ENCODE peak calls at places on chromosomes 7 and 10, in seven cellular contexts. One of them, this sample, is unnamed.
A peak's percentile ranks its signal among the peaks of the same experiment; 100 is the strongest.

GRCh38 chr10:104330168-104331117 is 7.8 kb downstream of the ITPRIP start:
- DNase-seq in neural crest cell: no peak
- DNase-seq in NCI-H345: no peak
- DNase-seq in T-helper 9 cell: no peak
- DNase-seq in mesothelial cell of epicardium: no peak
- DNase-seq in type B pancreatic cell: no peak
- DNase-seq in stimulated activated CD4-positive, alpha-beta T cell treated with anti-CD3 and anti-CD28 coated beads, Interleukin-12 subunit alpha, Interleukin-12 subunit beta, amount 100 ng/mL, for 4 hours: no peak
- DNase-seq in this sample: no peak

GRCh38 chr10:11403116-11403515 is 208.3 kb downstream of the USP6NL start:
- DNase-seq in mesothelial cell of epicardium: no peak
- DNase-seq in neural crest cell: no peak
- DNase-seq in type B pancreatic cell: no peak
- DNase-seq in stimulated activated CD4-positive, alpha-beta T cell treated with anti-CD3 and anti-CD28 coated beads, Interleukin-12 subunit alpha, Interleukin-12 subunit beta, amount 100 ng/mL, for 4 hours: no peak
- DNase-seq in T-helper 9 cell: peak; percentile 46
- DNase-seq in NCI-H345: no peak
- DNase-seq in this sample: no peak

GRCh38 chr10:111756541-111757061 is 427.0 kb downstream of the GPAM start:
- DNase-seq in T-helper 9 cell: no peak
- DNase-seq in neural crest cell: peak; percentile 47
- DNase-seq in mesothelial cell of epicardium: peak; percentile 39
- DNase-seq in NCI-H345: peak; percentile 8
- DNase-seq in stimulated activated CD4-positive, alpha-beta T cell treated with anti-CD3 and anti-CD28 coated beads, Interleukin-12 subunit alpha, Interleukin-12 subunit beta, amount 100 ng/mL, for 4 hours: no peak
- DNase-seq in type B pancreatic cell: no peak
- DNase-seq in this sample: no peak

GRCh38 chr10:72784551-72785421 is 92.8 kb downstream of the MCU start:
- DNase-seq in neural crest cell: peak; percentile 36
- DNase-seq in mesothelial cell of epicardium: peak; percentile 71
- DNase-seq in T-helper 9 cell: no peak
- DNase-seq in NCI-H345: no peak
- DNase-seq in type B pancreatic cell: no peak
- DNase-seq in stimulated activated CD4-positive, alpha-beta T cell treated with anti-CD3 and anti-CD28 coated beads, Interleukin-12 subunit alpha, Interleukin-12 subunit beta, amount 100 ng/mL, for 4 hours: no peak
- DNase-seq in this sample: no peak

GRCh38 chr10:19592276-19592675 is 224.0 kb upstream of the PLXDC2 start:
- DNase-seq in NCI-H345: no peak
- DNase-seq in neural crest cell: no peak
- DNase-seq in mesothelial cell of epicardium: no peak
- DNase-seq in T-helper 9 cell: no peak
- DNase-seq in type B pancreatic cell: no peak
- DNase-seq in stimulated activated CD4-positive, alpha-beta T cell treated with anti-CD3 and anti-CD28 coated beads, Interleukin-12 subunit alpha, Interleukin-12 subunit beta, amount 100 ng/mL, for 4 hours: no peak
- DNase-seq in this sample: no peak

GRCh38 chr7:135211179-135211945 is at the start of gene WDR91:
- DNase-seq in neural crest cell: peak; percentile 88
- DNase-seq in type B pancreatic cell: peak; percentile 95
- DNase-seq in stimulated activated CD4-positive, alpha-beta T cell treated with anti-CD3 and anti-CD28 coated beads, Interleukin-12 subunit alpha, Interleukin-12 subunit beta, amount 100 ng/mL, for 4 hours: peak; percentile 99
- DNase-seq in mesothelial cell of epicardium: peak; percentile 91
- DNase-seq in T-helper 9 cell: peak; percentile 98
- DNase-seq in NCI-H345: peak; percentile 91
- DNase-seq in this sample: peak; percentile 94

GRCh38 chr10:5776150-5776880 is 36.9 kb downstream of the GDI2 start:
- DNase-seq in T-helper 9 cell: no peak
- DNase-seq in NCI-H345: no peak
- DNase-seq in mesothelial cell of epicardium: no peak
- DNase-seq in stimulated activated CD4-positive, alpha-beta T cell treated with anti-CD3 and anti-CD28 coated beads, Interleukin-12 subunit alpha, Interleukin-12 subunit beta, amount 100 ng/mL, for 4 hours: no peak
- DNase-seq in type B pancreatic cell: no peak
- DNase-seq in neural crest cell: no peak
- DNase-seq in this sample: no peak

GRCh38 chr7:150428671-150429451 is 21.6 kb upstream of the GIMAP8 start:
- DNase-seq in mesothelial cell of epicardium: peak; percentile 34
- DNase-seq in neural crest cell: no peak
- DNase-seq in type B pancreatic cell: no peak
- DNase-seq in stimulated activated CD4-positive, alpha-beta T cell treated with anti-CD3 and anti-CD28 coated beads, Interleukin-12 subunit alpha, Interleukin-12 subunit beta, amount 100 ng/mL, for 4 hours: no peak
- DNase-seq in NCI-H345: peak; percentile 70
- DNase-seq in T-helper 9 cell: no peak
- DNase-seq in this sample: peak; percentile 40

This sample was measured in NCI-H1092 treated with DMSO at 0.1 percent for 48 hours.